ENCODE peak calls at places on chromosomes 2 and 18, in nine cellular contexts. I, K, M, W, F, J, D, G and E are unnamed samples.

GRCh38 chr2:225994748-225995405 is 595.4 kb downstream of the NYAP2 start:
- DNase-seq in I (no peak), K (no peak), M (peak), W (no peak), F (peak), J (no peak), D (no peak), G (peak), E (no peak)

GRCh38 chr2:6954586-6954985 is 37.4 kb downstream of the RNF144A start:
- DNase-seq in I (no peak), K (no peak), M (no peak), W (no peak), F (no peak), J (no peak), D (no peak), G (no peak), E (no peak)

GRCh38 chr2:7053650-7054262 is 136.5 kb downstream of the RNF144A start:
- DNase-seq in I (no peak), K (no peak), M (no peak), W (no peak), F (no peak), J (no peak), D (no peak), G (peak), E (no peak)

GRCh38 chr2:28564346-28564745 is 68.5 kb downstream of the PLB1 start:
- DNase-seq in I (no peak), K (no peak), M (no peak), W (no peak), F (no peak), J (peak), D (no peak), G (no peak), E (no peak)

GRCh38 chr2:196510246-196510645 is 129.3 kb upstream of the CCDC150 start:
- DNase-seq in I (no peak), K (no peak), M (peak), W (no peak), F (peak), J (no peak), D (no peak), G (no peak), E (no peak)

GRCh38 chr2:23480991-23481797 is 96.2 kb downstream of the KLHL29 start:
- DNase-seq in I (no peak), K (peak), M (peak), W (peak), F (peak), J (peak), D (no peak), G (peak), E (peak)

GRCh38 chr2:224807153-224807964 is 91.2 kb upstream of the CCDC195 start:
- DNase-seq in I (no peak), K (no peak), M (peak), W (no peak), F (peak), J (no peak), D (no peak), G (peak), E (no peak)

GRCh38 chr2:3661149-3661660 is 3.2 kb downstream of the ALLC start:
- DNase-seq in I (no peak), K (peak), M (no peak), W (no peak), F (no peak), J (no peak), D (no peak), G (no peak), E (no peak)

GRCh38 chr2:39068757-39069515 is 51.9 kb downstream of the SOS1 start:
- DNase-seq in I (no peak), K (no peak), M (peak), W (no peak), F (peak), J (no peak), D (no peak), G (no peak), E (no peak)

GRCh38 chr2:69248232-69248631 is 138.8 kb downstream of the GFPT1 start:
- DNase-seq in I (no peak), K (no peak), M (no peak), W (no peak), F (no peak), J (no peak), D (no peak), G (no peak), E (no peak)

GRCh38 chr2:69255760-69256159 is 131.3 kb downstream of the GFPT1 start:
- DNase-seq in I (no peak), K (no peak), M (no peak), W (no peak), F (no peak), J (no peak), D (no peak), G (no peak), E (no peak)

GRCh38 chr2:69250981-69251380 is 136.0 kb downstream of the GFPT1 start:
- DNase-seq in I (no peak), K (no peak), M (no peak), W (no peak), F (no peak), J (no peak), D (no peak), G (peak), E (no peak)

GRCh38 chr2:69253033-69253535 is 133.9 kb downstream of the GFPT1 start:
- DNase-seq in I (no peak), K (no peak), M (no peak), W (no peak), F (no peak), J (no peak), D (no peak), G (peak), E (no peak)

GRCh38 chr2:69253893-69254292 is 133.1 kb downstream of the GFPT1 start:
- DNase-seq in I (no peak), K (peak), M (peak), W (no peak), F (peak), J (no peak), D (no peak), G (peak), E (peak)
- H3K4me3 ChIP-seq in I (no peak), K (no peak), M (no peak), W (no peak), F (no peak), J (no peak), D (no peak), G (no peak), E (no peak)

GRCh38 chr2:101386599-101387150 is 628 bp downstream of the CREG2 start:
- DNase-seq in I (no peak), K (no peak), M (no peak), W (no peak), F (no peak), J (no peak), D (no peak), G (no peak), E (no peak)
- H3K4me3 ChIP-seq in I (peak), K (peak), M (peak), W (peak), F (peak), J (peak), D (peak), G (peak), E (peak)

GRCh38 chr2:149041482-149041881 is 3.0 kb downstream of the LYPD6B start:
- DNase-seq in I (no peak), K (no peak), M (no peak), W (no peak), F (no peak), J (no peak), D (no peak), G (no peak), E (no peak)

GRCh38 chr2:149037851-149038250 is 648 bp upstream of the LYPD6B start:
- DNase-seq in I (peak), K (no peak), M (peak), W (peak), F (peak), J (no peak), D (no peak), G (no peak), E (no peak)

GRCh38 chr2:149040451-149040850 is 2.0 kb downstream of the LYPD6B start:
- DNase-seq in I (no peak), K (no peak), M (peak), W (peak), F (no peak), J (no peak), D (no peak), G (peak), E (no peak)

GRCh38 chr2:149038442-149039212 is at the start of gene LYPD6B:
- DNase-seq in I (peak), K (no peak), M (peak), W (no peak), F (no peak), J (peak), D (no peak), G (peak), E (no peak)

DNA sequence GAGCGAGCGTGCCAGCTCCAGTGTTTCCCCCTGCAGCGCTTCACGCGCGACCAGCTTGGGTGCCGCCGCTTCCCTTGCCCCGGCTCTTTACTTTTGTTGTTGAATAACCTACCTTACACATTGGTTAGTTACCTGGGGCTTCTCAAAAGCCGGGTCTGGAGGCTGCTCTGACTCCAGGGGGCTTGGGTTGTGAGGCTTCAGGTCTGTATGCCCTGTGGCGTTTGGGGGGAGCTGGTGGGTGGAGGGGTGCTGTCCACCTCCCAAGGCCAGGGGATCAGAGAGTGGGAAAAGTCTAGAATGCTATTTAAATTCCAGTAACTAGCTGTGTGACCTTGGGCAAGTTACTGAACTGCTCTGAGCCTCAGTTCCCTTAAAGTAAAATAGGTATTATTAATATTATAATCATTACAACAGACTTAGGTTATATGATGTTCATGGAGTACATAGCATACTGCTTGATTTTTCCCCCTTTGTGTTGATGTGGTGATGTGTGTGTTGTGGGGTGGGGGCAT is 770 bp downstream of the LYPD6B start:
- DNase-seq in I (no peak), K (no peak), M (no peak), W (no peak), F (no peak), J (no peak), D (no peak), G (no peak), E (no peak)
- H3K4me3 ChIP-seq in I (peak), K (peak), M (peak), W (peak), F (peak), J (peak), D (no peak), G (peak), E (peak)

GRCh38 chr2:236176951-236177350 is 8.8 kb upstream of the GBX2 start:
- DNase-seq in I (no peak), K (no peak), M (no peak), W (no peak), F (no peak), J (no peak), D (no peak), G (no peak), E (no peak)

GRCh38 chr2:236178921-236179652 is 10.9 kb upstream of the GBX2 start:
- DNase-seq in I (no peak), K (no peak), M (no peak), W (no peak), F (no peak), J (no peak), D (no peak), G (peak), E (no peak)

GRCh38 chr2:236177604-236177966 is 9.4 kb upstream of the GBX2 start:
- DNase-seq in I (no peak), K (no peak), M (peak), W (peak), F (no peak), J (peak), D (no peak), G (peak), E (no peak)

GRCh38 chr2:236179653-236180500 is 11.7 kb upstream of the GBX2 start:
- DNase-seq in I (no peak), K (no peak), M (peak), W (no peak), F (peak), J (peak), D (no peak), G (peak), E (no peak)

DNA sequence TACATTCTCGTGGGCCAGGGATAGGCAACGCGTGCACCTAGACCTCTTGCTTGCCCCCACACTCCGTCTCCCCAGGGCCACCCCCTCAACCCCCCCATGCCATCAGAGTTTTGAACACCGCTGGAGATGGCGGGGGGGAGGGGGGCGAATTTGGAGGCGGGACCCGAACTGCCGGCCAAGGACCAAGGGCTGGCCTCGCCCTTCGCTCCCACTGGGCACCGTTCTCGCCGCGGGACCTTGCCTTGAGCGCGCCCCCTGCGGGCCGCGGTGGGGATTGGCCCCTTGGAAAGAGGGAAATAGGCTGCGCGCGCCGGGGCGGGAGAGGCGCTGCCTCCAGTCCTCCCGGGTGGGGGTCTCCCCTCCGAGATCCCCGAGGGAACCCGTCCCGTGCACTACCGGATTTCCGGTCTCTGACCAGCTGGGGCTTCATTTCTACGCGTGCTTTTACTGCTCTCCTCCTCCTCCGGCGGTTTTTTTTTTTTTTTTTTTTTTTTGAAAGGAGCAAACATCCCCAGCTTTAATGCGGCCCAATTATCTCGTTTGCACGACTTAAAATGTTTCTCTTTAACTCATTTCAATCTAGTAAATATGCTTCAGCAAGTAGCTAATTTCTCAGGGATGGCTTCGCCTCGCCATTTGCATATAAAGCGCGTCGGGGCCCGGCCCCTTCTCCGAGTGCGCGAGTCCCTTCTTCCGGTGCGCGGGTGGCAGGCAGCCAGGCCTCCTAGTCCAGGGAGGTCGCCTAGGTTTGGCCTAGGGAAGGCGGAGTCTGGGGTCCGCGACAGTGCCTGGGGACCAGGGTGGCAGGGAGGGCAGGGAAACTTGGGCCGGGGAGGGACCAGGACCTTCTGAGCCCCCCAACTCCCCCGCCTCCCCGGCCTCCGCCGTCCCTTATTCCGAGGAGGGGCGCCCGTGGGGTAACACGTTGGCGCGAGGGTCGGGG is 10.1 kb upstream of the GBX2 start:
- DNase-seq in I (peak), K (no peak), M (peak), W (peak), F (no peak), J (peak), D (no peak), G (peak), E (no peak)
- H3K4me3 ChIP-seq in I (peak), K (peak), M (peak), W (peak), F (peak), J (peak), D (no peak), G (peak), E (peak)

DNA sequence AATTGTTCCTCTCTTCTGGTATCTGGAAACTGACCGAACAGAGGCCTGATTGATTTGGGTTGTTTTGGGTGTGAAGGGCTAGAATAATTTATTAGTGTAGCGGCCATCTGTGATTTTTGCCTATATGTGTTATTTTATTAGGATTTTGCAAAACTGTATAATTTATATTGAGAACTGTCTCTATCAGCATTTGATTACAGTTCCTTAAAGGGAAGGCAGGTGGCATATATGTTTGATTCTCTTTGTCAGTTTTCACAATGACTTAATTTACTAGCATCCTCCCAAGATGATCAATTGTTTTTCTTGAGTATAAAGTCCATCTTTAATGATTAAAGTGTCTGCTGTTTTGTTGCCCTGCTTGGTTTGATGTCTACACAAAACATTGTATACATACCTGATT is 4.5 kb downstream of the NBEAL1 start:
- DNase-seq in I (no peak), K (no peak), M (no peak), W (no peak), F (no peak), J (no peak), D (no peak), G (no peak), E (no peak)
- H3K4me3 ChIP-seq in I (peak), K (no peak), M (no peak), W (no peak), F (peak), J (peak), D (no peak), G (peak), E (no peak)

DNA sequence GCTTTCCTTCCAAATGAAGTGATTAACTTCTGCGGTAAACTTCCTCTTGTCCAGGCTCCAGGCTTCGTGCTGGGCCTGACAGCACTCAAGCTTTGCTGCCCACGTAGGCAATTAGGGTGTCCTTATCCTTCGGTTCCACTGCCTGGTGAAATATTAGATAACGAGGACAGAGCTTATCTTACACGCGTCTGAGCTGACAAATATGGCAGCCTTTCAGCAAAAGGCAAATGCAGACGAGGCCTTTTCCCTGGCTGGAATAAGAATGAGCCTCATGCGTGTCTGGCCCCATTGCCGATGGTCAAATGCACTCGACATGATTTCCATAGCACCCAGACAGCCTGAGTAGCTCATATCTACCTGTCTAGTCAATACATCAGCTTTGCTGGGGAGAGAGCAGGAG is 141.5 kb downstream of the FAM210A start:
- DNase-seq in I (no peak), K (no peak), M (no peak), W (no peak), F (no peak), J (no peak), D (no peak), G (no peak), E (no peak)
- H3K4me3 ChIP-seq in I (no peak), K (no peak), M (no peak), W (no peak), F (no peak), J (no peak), D (no peak), G (no peak), E (no peak)

GRCh38 chr2:105782123-105782522 is 37.4 kb downstream of the NCK2 start:
- DNase-seq in I (no peak), K (no peak), M (no peak), W (no peak), F (no peak), J (no peak), D (peak), G (no peak), E (no peak)
- H3K4me3 ChIP-seq in I (no peak), K (no peak), M (no peak), W (no peak), F (no peak), J (no peak), D (peak), G (no peak), E (no peak)

DNA sequence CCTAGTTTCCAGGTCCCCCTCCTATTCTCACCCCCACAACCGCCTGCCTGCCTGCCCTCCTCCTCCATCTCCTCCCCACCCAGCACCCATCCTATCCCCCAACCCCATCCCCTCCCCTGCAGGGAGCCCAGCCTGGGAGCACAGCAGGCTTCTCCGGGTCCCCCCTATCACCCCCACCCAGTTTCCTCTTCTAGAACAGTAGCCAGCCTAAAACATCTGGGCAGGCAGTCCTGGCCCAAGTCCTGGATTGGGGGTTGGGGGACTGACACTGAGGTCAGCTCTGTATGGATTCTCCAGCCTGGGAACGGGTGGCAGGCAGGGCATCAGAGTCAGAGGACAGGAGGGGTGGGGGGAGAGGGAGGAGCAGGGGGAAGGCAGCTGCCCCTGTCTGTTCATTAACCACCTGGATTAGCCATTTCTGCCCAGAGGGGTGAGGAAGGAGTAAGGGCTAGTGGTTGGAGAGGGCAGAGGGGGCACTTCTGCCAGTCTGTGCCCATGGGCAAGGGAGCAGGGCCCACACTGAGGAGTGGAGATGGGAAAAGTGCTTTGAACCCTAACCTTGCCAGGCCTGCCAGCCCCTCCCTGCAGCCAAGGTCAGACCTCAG is 60.0 kb downstream of the TNS1 start:
- DNase-seq in I (no peak), K (no peak), M (no peak), W (no peak), F (no peak), J (peak), D (no peak), G (no peak), E (no peak)
- H3K4me3 ChIP-seq in I (peak), K (peak), M (no peak), W (no peak), F (peak), J (peak), D (no peak), G (peak), E (peak)

DNA sequence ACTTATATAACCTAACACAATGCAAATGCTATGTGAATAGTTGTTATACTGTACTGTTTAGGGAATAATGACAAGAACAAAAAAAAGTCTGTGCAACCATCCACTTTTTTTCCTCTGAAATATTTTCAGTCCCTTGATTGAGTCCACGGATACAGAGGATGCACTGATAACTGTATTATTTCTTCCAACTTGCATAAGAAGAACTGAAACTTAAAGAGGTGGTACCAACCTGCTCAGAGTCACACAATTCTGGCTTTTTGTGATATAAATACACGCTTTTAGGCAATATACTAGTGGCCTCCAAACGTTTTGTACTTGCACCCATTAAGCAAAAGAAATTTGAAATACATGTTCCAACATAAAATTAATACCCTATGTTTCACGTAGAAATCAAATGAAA is 1.3 kb downstream of the SMC6 start:
- DNase-seq in I (no peak), K (no peak), M (no peak), W (no peak), F (no peak), J (no peak), D (no peak), G (no peak), E (no peak)
- H3K4me3 ChIP-seq in I (peak), K (peak), M (peak), W (peak), F (peak), J (peak), D (peak), G (peak), E (no peak)

GRCh38 chr2:104855174-104856085 is 1.5 kb downstream of the POU3F3 start:
- DNase-seq in I (no peak), K (no peak), M (no peak), W (no peak), F (no peak), J (peak), D (no peak), G (no peak), E (no peak)
- H3K4me3 ChIP-seq in I (peak), K (no peak), M (no peak), W (no peak), F (no peak), J (peak), D (no peak), G (no peak), E (no peak)